ENCODE peak calls at places on chromosomes 2 and 18, in eight cellular contexts. One of them, this sample, is unnamed.
A peak's percentile ranks its signal among the peaks of the same experiment; 100 is the strongest.

GRCh38 chr2:11533278-11534077 is at the start of gene GREB1:
- DNase-seq in fibroblast of lung: peak; percentile 91
- DNase-seq in fibroblast of pulmonary artery: peak; percentile 9
- DNase-seq in foreskin fibroblast: peak; percentile 45
- DNase-seq in Panc1: no peak
- DNase-seq in coronary artery: no peak
- DNase-seq in endothelial cell of umbilical vein: no peak
- DNase-seq in AG04450: no peak
- DNase-seq in this sample: peak; percentile 10

GRCh38 chr2:241609859-241610793 is 26.8 kb downstream of the THAP4 start:
- DNase-seq in fibroblast of lung: peak; percentile 65
- DNase-seq in fibroblast of pulmonary artery: peak; percentile 82
- DNase-seq in coronary artery: peak; percentile 90
- DNase-seq in foreskin fibroblast: peak; percentile 81
- DNase-seq in endothelial cell of umbilical vein: peak; percentile 83
- DNase-seq in AG04450: peak; percentile 32
- DNase-seq in Panc1: no peak
- DNase-seq in this sample: peak; percentile 81

GRCh38 chr18:69980509-69980908 is 32.8 kb upstream of the CD226 start:
- DNase-seq in Panc1: no peak
- DNase-seq in fibroblast of lung: no peak
- DNase-seq in endothelial cell of umbilical vein: no peak
- DNase-seq in AG04450: no peak
- DNase-seq in fibroblast of pulmonary artery: no peak
- DNase-seq in foreskin fibroblast: no peak
- DNase-seq in coronary artery: no peak
- DNase-seq in this sample: no peak

GRCh38 chr2:230821261-230821990 is 43.3 kb upstream of the ITM2C start:
- DNase-seq in Panc1: no peak
- DNase-seq in fibroblast of lung: no peak
- DNase-seq in fibroblast of pulmonary artery: no peak
- DNase-seq in foreskin fibroblast: no peak
- DNase-seq in coronary artery: no peak
- DNase-seq in endothelial cell of umbilical vein: no peak
- DNase-seq in AG04450: no peak
- DNase-seq in this sample: no peak

GRCh38 chr2:66845307-66845706 is 410.4 kb downstream of the MEIS1 start:
- DNase-seq in endothelial cell of umbilical vein: no peak
- DNase-seq in foreskin fibroblast: no peak
- DNase-seq in AG04450: no peak
- DNase-seq in fibroblast of pulmonary artery: peak; percentile 63
- DNase-seq in coronary artery: no peak
- DNase-seq in Panc1: no peak
- DNase-seq in fibroblast of lung: no peak
- DNase-seq in this sample: peak; percentile 51

GRCh38 chr18:48724455-48724854 is 185.6 kb downstream of the CTIF start:
- DNase-seq in coronary artery: no peak
- DNase-seq in Panc1: no peak
- DNase-seq in AG04450: no peak
- DNase-seq in fibroblast of pulmonary artery: no peak
- DNase-seq in endothelial cell of umbilical vein: no peak
- DNase-seq in fibroblast of lung: no peak
- DNase-seq in foreskin fibroblast: no peak
- DNase-seq in this sample: no peak

GRCh38 chr2:38093503-38093902 is 17.6 kb upstream of the CYP1B1 start:
- DNase-seq in foreskin fibroblast: no peak
- DNase-seq in Panc1: no peak
- DNase-seq in fibroblast of pulmonary artery: no peak
- DNase-seq in endothelial cell of umbilical vein: no peak
- DNase-seq in coronary artery: no peak
- DNase-seq in fibroblast of lung: peak; percentile 63
- DNase-seq in AG04450: no peak
- DNase-seq in this sample: peak; percentile 60

GRCh38 chr2:181218271-181218935 is 238.0 kb downstream of the UBE2E3 start:
- DNase-seq in AG04450: no peak
- DNase-seq in fibroblast of lung: no peak
- DNase-seq in coronary artery: no peak
- DNase-seq in foreskin fibroblast: no peak
- DNase-seq in endothelial cell of umbilical vein: no peak
- DNase-seq in fibroblast of pulmonary artery: no peak
- DNase-seq in Panc1: no peak
- DNase-seq in this sample: no peak

GRCh38 chr18:44744206-44745180 is 63.8 kb downstream of the SETBP1 start:
- DNase-seq in fibroblast of lung: no peak
- DNase-seq in Panc1: no peak
- DNase-seq in fibroblast of pulmonary artery: no peak
- DNase-seq in coronary artery: no peak
- DNase-seq in AG04450: no peak
- DNase-seq in endothelial cell of umbilical vein: no peak
- DNase-seq in foreskin fibroblast: no peak
- DNase-seq in this sample: no peak

GRCh38 chr2:108169982-108170625 is 69.7 kb upstream of the SULT1C3 start:
- DNase-seq in Panc1: no peak
- DNase-seq in AG04450: no peak
- DNase-seq in coronary artery: no peak
- DNase-seq in fibroblast of pulmonary artery: peak; percentile 40
- DNase-seq in endothelial cell of umbilical vein: peak; percentile 13
- DNase-seq in fibroblast of lung: peak; percentile 24
- DNase-seq in foreskin fibroblast: no peak
- DNase-seq in this sample: peak; percentile 28

GRCh38 chr18:63098014-63098981 is 221.3 kb downstream of the BCL2 start:
- DNase-seq in foreskin fibroblast: no peak
- DNase-seq in fibroblast of lung: no peak
- DNase-seq in Panc1: no peak
- DNase-seq in fibroblast of pulmonary artery: no peak
- DNase-seq in endothelial cell of umbilical vein: no peak
- DNase-seq in coronary artery: no peak
- DNase-seq in AG04450: no peak
- DNase-seq in this sample: no peak

GRCh38 chr2:54668711-54669110 is 54.8 kb upstream of the EML6 start:
- DNase-seq in endothelial cell of umbilical vein: no peak
- DNase-seq in foreskin fibroblast: no peak
- DNase-seq in Panc1: no peak
- DNase-seq in coronary artery: no peak
- DNase-seq in fibroblast of pulmonary artery: no peak
- DNase-seq in AG04450: no peak
- DNase-seq in fibroblast of lung: no peak
- DNase-seq in this sample: no peak

GRCh38 chr2:30716117-30716900 is 90.9 kb downstream of the CAPN13 start:
- DNase-seq in coronary artery: peak; percentile 26
- DNase-seq in Panc1: no peak
- DNase-seq in foreskin fibroblast: no peak
- DNase-seq in fibroblast of lung: no peak
- DNase-seq in fibroblast of pulmonary artery: no peak
- DNase-seq in AG04450: no peak
- DNase-seq in endothelial cell of umbilical vein: no peak
- DNase-seq in this sample: no peak

GRCh38 chr2:121650554-121650930 is 1.3 kb upstream of the CLASP1 start:
- DNase-seq in Panc1: no peak
- DNase-seq in fibroblast of lung: peak; percentile 15
- DNase-seq in AG04450: no peak
- DNase-seq in fibroblast of pulmonary artery: no peak
- DNase-seq in endothelial cell of umbilical vein: no peak
- DNase-seq in coronary artery: no peak
- DNase-seq in foreskin fibroblast: no peak
- DNase-seq in this sample: no peak

GRCh38 chr18:12246849-12247808 is 7.0 kb upstream of the CIDEA start:
- DNase-seq in foreskin fibroblast: no peak
- DNase-seq in coronary artery: no peak
- DNase-seq in endothelial cell of umbilical vein: peak; percentile 37
- DNase-seq in fibroblast of lung: peak; percentile 25
- DNase-seq in Panc1: no peak
- DNase-seq in AG04450: no peak
- DNase-seq in fibroblast of pulmonary artery: peak; percentile 35
- DNase-seq in this sample: no peak

DNA sequence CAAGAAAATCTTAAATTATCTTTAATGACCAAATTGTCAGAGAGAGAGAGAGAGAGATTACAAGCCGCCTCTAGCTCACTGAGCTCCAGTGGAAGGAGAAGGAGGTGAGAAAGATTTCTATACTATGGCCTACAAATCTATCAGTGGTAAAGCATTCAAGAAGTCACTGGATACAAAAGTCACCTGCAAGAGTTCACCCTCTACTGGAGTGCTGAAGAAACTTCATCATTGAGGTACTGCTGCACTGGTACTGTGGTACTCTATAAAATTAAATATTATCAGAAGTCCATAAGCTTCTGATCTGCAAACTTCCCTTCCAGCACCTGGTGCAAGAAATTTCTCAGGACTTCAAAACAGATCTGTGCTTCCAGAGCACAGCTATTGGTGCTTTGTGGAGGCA is 48.3 kb upstream of the AGPS start:
- DNase-seq in AG04450: no peak
- DNase-seq in Panc1: no peak
- DNase-seq in coronary artery: no peak
- DNase-seq in endothelial cell of umbilical vein: no peak
- DNase-seq in fibroblast of pulmonary artery: no peak
- DNase-seq in fibroblast of lung: no peak
- DNase-seq in foreskin fibroblast: no peak
- DNase-seq in this sample: no peak
- TF ChIP-seq CTCF in AG04450: no peak
- TF ChIP-seq CTCF in Panc1: peak; percentile 25
- TF ChIP-seq CTCF in coronary artery: no peak
- TF ChIP-seq CTCF in endothelial cell of umbilical vein: no peak
- TF ChIP-seq CTCF in fibroblast of pulmonary artery: no peak
- TF ChIP-seq CTCF in fibroblast of lung: no peak
- TF ChIP-seq CTCF in foreskin fibroblast: no peak
- TF ChIP-seq CTCF in this sample: no peak

GRCh38 chr2:111186933-111187332 is 66.2 kb downstream of the BCL2L11 start:
- DNase-seq in coronary artery: no peak
- DNase-seq in foreskin fibroblast: no peak
- DNase-seq in Panc1: no peak
- DNase-seq in endothelial cell of umbilical vein: no peak
- DNase-seq in fibroblast of lung: no peak
- DNase-seq in fibroblast of pulmonary artery: no peak
- DNase-seq in AG04450: no peak
- DNase-seq in this sample: no peak
- H3K4me3 ChIP-seq in coronary artery: no peak overlapping the region
- H3K4me3 ChIP-seq in foreskin fibroblast: no peak overlapping the region
- H3K4me3 ChIP-seq in Panc1: no peak overlapping the region
- H3K4me3 ChIP-seq in endothelial cell of umbilical vein: no peak overlapping the region
- H3K4me3 ChIP-seq in fibroblast of lung: no peak overlapping the region
- H3K4me3 ChIP-seq in fibroblast of pulmonary artery: no peak overlapping the region
- H3K4me3 ChIP-seq in AG04450: no peak overlapping the region
- H3K4me3 ChIP-seq in this sample: no peak overlapping the region

GRCh38 chr2:135612319-135612718 is 81.0 kb downstream of the R3HDM1 start:
- DNase-seq in Panc1: no peak
- DNase-seq in AG04450: no peak
- DNase-seq in fibroblast of pulmonary artery: no peak
- DNase-seq in foreskin fibroblast: no peak
- DNase-seq in fibroblast of lung: no peak
- DNase-seq in coronary artery: no peak
- DNase-seq in endothelial cell of umbilical vein: no peak
- DNase-seq in this sample: no peak
- TF ChIP-seq CTCF in Panc1: no peak
- TF ChIP-seq CTCF in AG04450: no peak
- TF ChIP-seq CTCF in fibroblast of pulmonary artery: no peak
- TF ChIP-seq CTCF in foreskin fibroblast: no peak
- TF ChIP-seq CTCF in fibroblast of lung: no peak
- TF ChIP-seq CTCF in coronary artery: no peak
- TF ChIP-seq CTCF in endothelial cell of umbilical vein: no peak
- TF ChIP-seq CTCF in this sample: no peak

GRCh38 chr2:202171246-202171833 is 67.1 kb downstream of the SUMO1 start:
- DNase-seq in coronary artery: peak; percentile 62
- DNase-seq in fibroblast of pulmonary artery: no peak
- DNase-seq in fibroblast of lung: peak; percentile 28
- DNase-seq in foreskin fibroblast: peak; percentile 23
- DNase-seq in AG04450: no peak
- DNase-seq in Panc1: no peak
- DNase-seq in endothelial cell of umbilical vein: peak; percentile 21
- DNase-seq in this sample: no peak
- H3K4me3 ChIP-seq in coronary artery: peak overlapping the region; percentile 55
- H3K4me3 ChIP-seq in fibroblast of pulmonary artery: peak overlapping the region; percentile 17
- H3K4me3 ChIP-seq in fibroblast of lung: peak overlapping the region; percentile 19
- H3K4me3 ChIP-seq in foreskin fibroblast: no peak overlapping the region
- H3K4me3 ChIP-seq in AG04450: peak overlapping the region; percentile 25
- H3K4me3 ChIP-seq in Panc1: no peak overlapping the region
- H3K4me3 ChIP-seq in endothelial cell of umbilical vein: no peak overlapping the region
- H3K4me3 ChIP-seq in this sample: peak overlapping the region; percentile 30

DNA sequence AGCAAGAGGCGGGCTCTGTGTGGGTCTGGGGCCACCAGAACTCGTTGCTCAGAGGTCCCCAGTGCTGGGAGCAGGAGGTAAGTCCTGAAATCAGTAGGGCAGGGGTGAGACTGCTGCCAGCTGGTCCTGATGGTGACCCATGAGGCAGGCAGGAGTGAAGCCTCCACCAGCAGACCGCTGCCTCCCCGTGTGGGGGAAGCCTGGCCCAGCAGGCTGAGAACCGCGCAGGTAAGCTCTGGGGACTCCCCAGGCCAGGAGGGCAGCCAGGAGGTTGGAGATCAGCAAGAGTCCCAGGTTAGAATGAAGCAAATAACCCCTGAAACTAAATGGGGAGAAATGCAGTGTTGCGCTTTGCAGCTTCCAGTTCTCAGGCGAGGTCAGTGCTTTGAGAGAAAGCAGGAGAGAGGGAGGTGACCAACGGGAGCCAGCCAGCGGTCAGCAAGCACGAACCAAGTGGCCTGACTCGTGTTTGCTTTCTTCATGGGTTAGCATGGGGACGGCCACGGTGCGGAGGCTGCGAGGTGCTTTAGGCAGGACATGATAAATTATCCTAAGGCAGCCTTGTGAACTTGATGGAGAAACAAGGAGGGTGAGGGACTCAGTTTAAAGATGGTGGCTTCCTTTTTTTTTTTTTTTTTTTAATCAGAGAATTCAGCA is 26.2 kb downstream of the INHBB start:
- DNase-seq in AG04450: no peak
- DNase-seq in endothelial cell of umbilical vein: no peak
- DNase-seq in coronary artery: no peak
- DNase-seq in Panc1: no peak
- DNase-seq in foreskin fibroblast: no peak
- DNase-seq in fibroblast of lung: no peak
- DNase-seq in fibroblast of pulmonary artery: no peak
- DNase-seq in this sample: no peak
- TF ChIP-seq CTCF in AG04450: no peak
- TF ChIP-seq CTCF in endothelial cell of umbilical vein: no peak
- TF ChIP-seq CTCF in coronary artery: no peak
- TF ChIP-seq CTCF in Panc1: no peak
- TF ChIP-seq CTCF in foreskin fibroblast: no peak
- TF ChIP-seq CTCF in fibroblast of lung: no peak
- TF ChIP-seq CTCF in fibroblast of pulmonary artery: no peak
- TF ChIP-seq CTCF in this sample: no peak

DNA sequence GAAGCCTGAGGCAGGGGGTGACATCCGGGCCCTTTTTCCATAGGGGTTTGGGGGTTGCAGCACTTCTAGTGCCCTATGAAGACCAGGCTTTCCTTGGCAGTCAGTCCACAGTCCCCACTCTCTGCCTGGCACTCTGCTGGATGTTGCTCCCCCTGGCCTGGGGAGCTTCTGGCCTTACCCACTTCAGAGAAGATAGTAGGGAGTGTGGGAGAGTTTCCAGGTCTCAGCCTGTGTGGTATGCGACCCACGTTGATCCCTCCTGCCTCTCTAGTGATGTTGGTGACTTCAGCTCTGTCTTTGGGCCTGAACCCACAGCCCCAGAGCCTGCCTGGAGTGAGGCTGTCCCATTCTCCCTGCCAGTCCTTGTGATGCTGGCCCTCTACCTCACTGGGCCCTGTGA is 105.6 kb downstream of the STPG4 start:
- DNase-seq in fibroblast of pulmonary artery: no peak
- DNase-seq in coronary artery: no peak
- DNase-seq in endothelial cell of umbilical vein: no peak
- DNase-seq in Panc1: no peak
- DNase-seq in fibroblast of lung: no peak
- DNase-seq in AG04450: no peak
- DNase-seq in foreskin fibroblast: no peak
- DNase-seq in this sample: no peak
- H3K4me3 ChIP-seq in fibroblast of pulmonary artery: no peak overlapping the region
- H3K4me3 ChIP-seq in coronary artery: no peak overlapping the region
- H3K4me3 ChIP-seq in endothelial cell of umbilical vein: no peak overlapping the region
- H3K4me3 ChIP-seq in Panc1: no peak overlapping the region
- H3K4me3 ChIP-seq in fibroblast of lung: no peak overlapping the region
- H3K4me3 ChIP-seq in AG04450: no peak overlapping the region
- H3K4me3 ChIP-seq in foreskin fibroblast: no peak overlapping the region
- H3K4me3 ChIP-seq in this sample: no peak overlapping the region